ENCODE peak calls at places on chromosomes 13 and 19, in five cellular contexts. C is IMR-90, N is Calu3, Q is foreskin fibroblast, T is fibroblast of the aortic adventitia. O is an unnamed sample.

GRCh38 chr19:48351341-48351752 is 12.4 kb downstream of the TMEM143 start:
- DNase-seq in C (peak; percentile 26), N (peak; percentile 80), Q (peak; percentile 68), T (peak; percentile 49), O (no peak)

GRCh38 chr13:24323036-24323738 is 13.8 kb downstream of the C1QTNF9 start:
- DNase-seq in C (no peak), N (no peak), Q (no peak), T (no peak), O (no peak)

GRCh38 chr19:33861950-33862349 is 65.3 kb downstream of the KCTD15 start:
- DNase-seq in C (no peak), N (no peak), Q (no peak), T (no peak), O (no peak)

GRCh38 chr13:93903909-93904308 is 575.6 kb downstream of the DCT start:
- DNase-seq in C (peak; percentile 83), N (no peak), Q (no peak), T (no peak), O (no peak)

GRCh38 chr13:39577833-39578232 is 25.2 kb downstream of the LHFPL6 start:
- DNase-seq in C (no peak), N (no peak), Q (no peak), T (no peak), O (no peak)

GRCh38 chr19:1417145-1417544 is 9.8 kb downstream of the DAZAP1 start:
- DNase-seq in C (peak; percentile 64), N (no peak), Q (no peak), T (peak; percentile 46), O (no peak)

GRCh38 chr13:110902370-110902769 is 12.5 kb downstream of the ANKRD10 start:
- DNase-seq in C (peak; percentile 61), N (no peak), Q (no peak), T (peak; percentile 28), O (no peak)

GRCh38 chr19:3367572-3368440 is 1.4 kb downstream of the NFIC start:
- DNase-seq in C (no peak), N (no peak), Q (peak; percentile 46), T (no peak), O (no peak)

GRCh38 chr13:26534036-26534726 is 23.3 kb upstream of the WASF3 start:
- DNase-seq in C (no peak), N (no peak), Q (no peak), T (no peak), O (no peak)

GRCh38 chr13:98144501-98145350 is 1.8 kb downstream of the FARP1 start:
- DNase-seq in C (peak; percentile 77), N (peak; percentile 29), Q (peak; percentile 74), T (peak; percentile 45), O (no peak)

GRCh38 chr13:46179576-46180368 is 2.2 kb downstream of the LCP1 start:
- DNase-seq in C (no peak), N (no peak), Q (no peak), T (no peak), O (no peak)

GRCh38 chr19:35013047-35013819 is 13.1 kb downstream of the GRAMD1A start:
- DNase-seq in C (peak; percentile 57), N (peak; percentile 86), Q (peak; percentile 73), T (peak; percentile 62), O (no peak)

GRCh38 chr13:104683789-104684188 is 1617.6 kb upstream of the SLC10A2 start:
- DNase-seq in C (no peak), N (no peak), Q (no peak), T (no peak), O (no peak)

GRCh38 chr19:6228523-6229215 is 51.1 kb downstream of the MLLT1 start:
- DNase-seq in C (no peak), N (no peak), Q (peak; percentile 63), T (no peak), O (no peak)

GRCh38 chr19:1873524-1874473 is 10.4 kb upstream of the KLF16 start:
- DNase-seq in C (no peak), N (no peak), Q (no peak), T (peak; percentile 42), O (no peak)

GRCh38 chr19:47699360-47699917 is 13.8 kb upstream of the EHD2 start:
- DNase-seq in C (peak; percentile 34), N (peak; percentile 78), Q (peak; percentile 58), T (peak; percentile 27), O (no peak)

GRCh38 chr19:8526345-8527062 is 12.5 kb upstream of the ZNF414 start:
- DNase-seq in C (peak; percentile 88), N (peak; percentile 92), Q (peak; percentile 95), T (peak; percentile 89), O (peak; percentile 78)

GRCh38 chr13:83499286-83499685 is 383.0 kb downstream of the SLITRK1 start:
- DNase-seq in C (peak; percentile 14), N (no peak), Q (peak; percentile 43), T (no peak), O (no peak)

GRCh38 chr19:4624733-4625362 is 14.5 kb upstream of the TNFAIP8L1 start:
- DNase-seq in C (peak; percentile 32), N (no peak), Q (peak; percentile 65), T (peak; percentile 36), O (no peak)

GRCh38 chr19:53877361-53877766 is 4.6 kb upstream of the PRKCG start:
- DNase-seq in C (no peak), N (no peak), Q (peak; percentile 31), T (peak; percentile 41), O (no peak)

GRCh38 chr19:17766543-17767131 is 15.4 kb downstream of the FCHO1 start:
- DNase-seq in C (peak; percentile 77), N (peak; percentile 89), Q (peak; percentile 88), T (peak; percentile 79), O (peak; percentile 42)

GRCh38 chr13:106099765-106100164 is 435.7 kb downstream of the EFNB2 start:
- DNase-seq in C (no peak), N (no peak), Q (no peak), T (no peak), O (no peak)

GRCh38 chr19:36028313-36029041 is 4.2 kb downstream of the CLIP3 start:
- DNase-seq in C (no peak), N (no peak), Q (no peak), T (no peak), O (no peak)

GRCh38 chr19:33849551-33850147 is 53.0 kb downstream of the KCTD15 start:
- DNase-seq in C (no peak), N (no peak), Q (no peak), T (no peak), O (no peak)

GRCh38 chr13:111458001-111458531 is 137.6 kb downstream of the TEX29 start:
- DNase-seq in C (no peak), N (no peak), Q (no peak), T (no peak), O (no peak)

GRCh38 chr13:110187501-110188161 is 119.3 kb downstream of the COL4A1 start:
- DNase-seq in C (peak; percentile 78), N (peak; percentile 3), Q (peak; percentile 78), T (peak; percentile 93), O (no peak)

GRCh38 chr13:76690611-76691010 is 195.6 kb downstream of the KCTD12 start:
- DNase-seq in C (no peak), N (no peak), Q (no peak), T (peak; percentile 54), O (no peak)

GRCh38 chr13:84237181-84237580 is 354.9 kb upstream of the SLITRK1 start:
- DNase-seq in C (no peak), N (no peak), Q (no peak), T (no peak), O (no peak)

GRCh38 chr13:104171132-104171531 is 1104.9 kb upstream of the SLC10A2 start:
- DNase-seq in C (no peak), N (no peak), Q (no peak), T (no peak), O (no peak)

GRCh38 chr13:25980255-25980654 is 71.6 kb downstream of the SHISA2 start:
- DNase-seq in C (peak; percentile 3), N (peak; percentile 50), Q (no peak), T (no peak), O (no peak)

GRCh38 chr13:95388420-95389079 is 87.3 kb upstream of the ABCC4 start:
- DNase-seq in C (no peak), N (no peak), Q (no peak), T (no peak), O (no peak)

GRCh38 chr19:1336079-1336684 is 47.5 kb upstream of the NDUFS7 start:
- DNase-seq in C (no peak), N (no peak), Q (no peak), T (no peak), O (no peak)

DNA sequence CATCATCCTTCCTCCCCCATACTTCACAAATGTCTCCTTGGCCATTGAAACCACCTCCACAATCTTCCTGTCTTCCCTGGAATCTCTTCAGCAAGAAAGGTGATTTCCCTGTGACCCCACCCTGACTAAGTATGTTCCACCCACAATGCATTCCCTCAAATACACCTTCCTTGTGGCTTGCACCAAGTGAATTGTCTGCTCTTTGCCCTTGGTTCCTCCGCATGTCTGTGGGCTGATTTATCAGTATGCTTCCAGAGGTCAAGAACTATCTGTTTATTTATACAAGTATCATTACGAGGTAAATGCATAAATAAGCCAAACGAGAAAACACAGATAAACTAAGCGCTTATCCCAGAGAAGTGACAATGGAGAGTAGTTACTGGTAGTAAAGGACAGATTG is 45.4 kb upstream of the POMP start:
- DNase-seq in C (no peak), N (no peak), Q (no peak), T (no peak), O (no peak)
- TF ChIP-seq CTCF in C (no peak), N (no peak), Q (no peak), T (no peak), O (no peak)

DNA sequence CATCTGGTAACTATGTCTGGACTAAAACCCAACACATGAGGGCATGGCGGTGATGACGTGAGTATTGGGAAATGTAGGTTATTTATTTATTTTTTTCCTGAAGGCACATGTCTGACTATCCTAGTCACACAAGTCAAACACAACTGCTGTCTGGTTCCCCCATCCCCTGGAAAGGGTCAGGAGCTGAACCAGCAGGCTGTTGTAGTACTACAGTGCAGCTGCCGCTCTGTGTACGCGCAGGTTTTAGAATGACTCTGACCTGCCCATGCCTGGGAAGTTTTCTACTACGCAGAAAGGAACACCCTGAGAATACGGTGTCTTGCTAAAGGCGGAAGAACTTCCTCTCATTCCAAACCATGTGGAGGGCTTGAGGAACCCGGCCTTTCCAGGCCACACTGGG is 1.2 kb downstream of the SLC7A1 start:
- DNase-seq in C (peak; percentile 91), N (peak; percentile 50), Q (peak; percentile 80), T (peak; percentile 79), O (no peak)
- TF ChIP-seq CTCF in C (no peak), N (no peak), Q (no peak), T (no peak), O (no peak)

DNA sequence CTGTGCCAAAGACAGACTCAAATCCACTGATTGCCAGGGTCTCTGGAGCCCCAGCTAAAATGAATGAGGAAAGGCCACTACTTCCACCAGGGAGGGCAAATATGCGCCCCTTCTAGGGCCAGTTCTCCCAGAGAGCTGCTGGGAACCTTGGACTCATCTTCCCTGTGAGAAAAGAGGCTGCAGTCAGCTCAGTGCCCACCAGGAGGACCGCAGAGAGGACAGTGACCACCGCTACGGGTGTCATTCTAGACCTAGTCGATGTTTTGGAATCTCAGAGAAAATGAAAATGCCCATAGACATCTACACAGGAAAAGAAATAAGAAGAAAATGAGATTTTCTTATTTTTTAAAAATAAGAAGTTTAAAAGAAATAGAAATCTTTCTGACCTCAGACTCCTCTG is 235.1 kb downstream of the UQCRFS1 start:
- DNase-seq in C (no peak), N (no peak), Q (no peak), T (no peak), O (no peak)
- TF ChIP-seq CTCF in C (no peak), N (no peak), Q (peak; percentile 11), T (peak; percentile 42), O (peak; percentile 4)

DNA sequence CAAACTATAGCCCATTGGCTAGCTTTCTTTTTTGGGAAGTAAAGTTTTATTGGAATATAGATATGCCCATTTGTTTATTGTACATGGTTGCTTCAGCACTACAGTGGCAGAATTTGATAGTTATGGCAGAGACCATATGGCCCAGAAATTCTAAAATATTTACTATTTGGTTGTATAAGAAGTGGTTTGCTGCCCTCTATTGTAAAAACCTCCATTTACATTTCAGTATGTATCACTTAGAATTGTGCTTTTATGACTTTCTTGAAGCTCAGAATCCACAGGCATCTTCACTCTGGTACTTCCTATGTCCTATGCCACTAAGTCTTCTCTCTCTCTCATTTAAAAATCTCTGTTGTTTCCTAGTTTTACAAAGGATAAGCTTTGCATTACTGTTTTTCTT is 37.7 kb downstream of the DLEU7 start:
- DNase-seq in C (peak; percentile 1), N (no peak), Q (peak; percentile 11), T (peak; percentile 16), O (no peak)
- TF ChIP-seq CTCF in C (peak; percentile 14), N (no peak), Q (no peak), T (no peak), O (no peak)

O was measured in AG09319.